ENCODE peak calls at places on chromosome 21, in seven cellular contexts. M is A549, X is right lobe of liver, E is IMR-90, R is heart left ventricle, L is ovary, A is NB4. T is an unnamed sample.

GRCh38 chr21:26405735-26406361 is 167.2 kb downstream of the CYYR1 start:
- DNase-seq in L (no peak), R (no peak), X (no peak), A (peak; percentile 71), M (peak; percentile 58), E (peak; percentile 72), T (peak; percentile 52)

GRCh38 chr21:38072489-38072888 is 156.2 kb upstream of the KCNJ6 start:
- DNase-seq in M (no peak), R (no peak), E (no peak), X (no peak), A (no peak), L (no peak), T (no peak)

GRCh38 chr21:40553781-40554180 is 293.2 kb downstream of the DSCAM start:
- DNase-seq in X (no peak), A (no peak), L (no peak), E (no peak), M (no peak), R (no peak), T (no peak)

GRCh38 chr21:25254491-25255174 is 352.6 kb downstream of the MRPL39 start:
- DNase-seq in X (no peak), L (no peak), M (no peak), E (no peak), A (no peak), R (no peak), T (no peak)

GRCh38 chr21:38807481-38807880 is 1.8 kb downstream of the ETS2 start:
- DNase-seq in M (no peak), L (no peak), X (no peak), E (no peak), R (no peak), A (no peak), T (no peak)

GRCh38 chr21:39452207-39452964 is 616 bp downstream of the SH3BGR start:
- DNase-seq in X (no peak), M (peak; percentile 9), A (no peak), E (peak; percentile 83), R (no peak), L (no peak), T (no peak)

GRCh38 chr21:37006521-37007291 is at the start of gene RIPPLY3:
- DNase-seq in R (no peak), L (no peak), A (peak; percentile 38), E (no peak), X (no peak), M (peak; percentile 29), T (no peak)

GRCh38 chr21:38384246-38384576 is 114.1 kb downstream of the ERG start:
- DNase-seq in L (no peak), A (peak; percentile 50), E (no peak), M (no peak), R (no peak), X (no peak), T (no peak)

GRCh38 chr21:31550070-31550469 is 109.4 kb upstream of the SOD1 start:
- DNase-seq in E (no peak), L (no peak), A (no peak), R (no peak), M (no peak), X (no peak), T (no peak)

DNA sequence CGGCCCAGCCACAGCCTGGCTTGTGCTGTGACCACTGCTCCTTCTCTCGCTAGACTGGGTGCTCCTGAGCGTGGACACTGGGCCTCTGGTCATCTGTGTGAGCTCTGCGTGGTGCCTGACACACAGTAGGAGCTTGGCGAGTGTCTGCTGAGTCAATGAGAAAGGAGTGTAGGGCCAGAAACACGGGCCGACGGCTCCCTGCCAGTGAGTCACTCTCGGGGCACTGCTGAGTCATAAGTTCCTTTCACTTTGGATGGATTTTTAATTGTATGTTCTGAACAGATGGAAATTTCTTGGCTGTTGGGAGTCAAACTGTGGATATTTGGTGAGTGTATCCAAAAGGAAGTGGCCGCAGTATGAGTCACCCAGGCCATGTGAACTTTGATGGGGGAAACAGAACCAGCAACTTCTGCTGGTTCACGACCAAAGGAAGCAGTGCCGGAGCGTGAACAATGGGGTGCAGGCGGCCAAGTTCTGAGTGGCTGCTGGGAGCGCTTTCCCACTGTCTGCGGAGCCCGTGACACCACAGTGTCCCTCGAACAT is 41.0 kb upstream of the COL18A1 start:
- DNase-seq in M (peak; percentile 91), L (peak; percentile 89), E (peak; percentile 99), R (peak; percentile 89), A (peak; percentile 67), X (no peak), T (peak; percentile 44)
- TF ChIP-seq POLR2A in M (no peak), L (peak; percentile 21), E (peak; percentile 85), R (no peak), A (no peak), X (peak; percentile 13), T (no peak)

GRCh38 chr21:27545754-27546349 is 579.0 kb upstream of the ADAMTS5 start:
- DNase-seq in A (no peak), M (no peak), R (no peak), L (no peak), X (no peak), E (no peak), T (no peak)
- TF ChIP-seq POLR2A in A (no peak), M (no peak), R (no peak), L (no peak), X (no peak), E (no peak), T (no peak)

DNA sequence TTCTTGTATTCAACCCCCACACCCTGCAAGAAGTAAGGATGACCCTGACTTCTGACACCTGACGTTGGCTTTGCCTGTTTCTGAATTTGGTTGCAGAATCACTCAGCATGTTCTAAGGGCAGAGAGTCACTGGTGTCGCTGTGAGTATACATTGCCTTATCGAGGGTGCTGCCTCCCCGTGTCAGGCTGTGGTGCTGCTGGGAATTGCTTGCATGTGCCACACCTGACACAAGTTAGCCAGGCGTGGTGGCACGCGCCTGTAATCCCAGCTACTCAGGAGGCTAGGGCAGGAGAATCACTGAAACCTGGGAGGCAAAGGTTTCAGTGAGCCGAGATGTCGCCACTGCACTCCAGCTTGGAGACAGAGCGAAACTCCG is 45.9 kb downstream of the WDR4 start:
- DNase-seq in X (no peak), L (no peak), R (peak; percentile 16), M (peak; percentile 61), E (peak; percentile 5), A (peak; percentile 75), T (peak; percentile 30)
- TF ChIP-seq POLR2A in X (no peak), L (no peak), R (no peak), M (no peak), E (no peak), A (no peak), T (no peak)

GRCh38 chr21:45643021-45643980 is at the start of gene PCBP3:
- DNase-seq in A (peak; percentile 87), M (peak; percentile 93), X (peak; percentile 95), R (peak; percentile 92), L (peak; percentile 99), E (peak; percentile 89), T (peak; percentile 90)
- TF ChIP-seq POLR2A in A (peak; percentile 48), M (peak; percentile 33), X (peak; percentile 54), R (no peak), L (no peak), E (peak; percentile 86), T (no peak)

GRCh38 chr21:29313662-29314408 is 15.1 kb downstream of the BACH1 start:
- DNase-seq in E (no peak), A (no peak), L (no peak), X (no peak), M (no peak), R (no peak), T (no peak)
- TF ChIP-seq POLR2A in E (peak; percentile 22), A (no peak), L (no peak), X (no peak), M (no peak), R (no peak), T (no peak)

GRCh38 chr21:41926068-41926806 is 27.6 kb downstream of the C2CD2 start:
- DNase-seq in E (peak; percentile 66), M (no peak), A (peak; percentile 13), X (no peak), R (no peak), L (no peak), T (peak; percentile 66)
- TF ChIP-seq POLR2A in E (no peak), M (no peak), A (no peak), X (no peak), R (no peak), L (no peak), T (peak; percentile 47)

GRCh38 chr21:43352568-43353281 is 74.2 kb downstream of the SIK1 start:
- DNase-seq in L (no peak), R (no peak), E (no peak), M (peak; percentile 71), A (peak; percentile 45), X (no peak), T (peak; percentile 37)
- TF ChIP-seq POLR2A in L (no peak), R (no peak), E (no peak), M (no peak), A (no peak), X (no peak), T (no peak)